ENCODE peak calls at places on chromosome 19, in eight cellular contexts. One of them, this sample, is unnamed.

GRCh38 chr19:3656073-3656746 is 29.6 kb upstream of the CACTIN start:
- DNase-seq in lower leg skin: no peak
- DNase-seq in body of pancreas: no peak
- DNase-seq in AG10803: peak; percentile 66
- DNase-seq in mucosa of descending colon: no peak
- DNase-seq in Panc1: no peak
- DNase-seq in brain microvascular endothelial cell: no peak
- DNase-seq in fibroblast of pulmonary artery: no peak
- DNase-seq in this sample: no peak

GRCh38 chr19:6271721-6272410 is 7.9 kb downstream of the MLLT1 start:
- DNase-seq in brain microvascular endothelial cell: no peak
- DNase-seq in Panc1: no peak
- DNase-seq in mucosa of descending colon: peak; percentile 72
- DNase-seq in lower leg skin: peak; percentile 96
- DNase-seq in body of pancreas: peak; percentile 77
- DNase-seq in fibroblast of pulmonary artery: peak; percentile 92
- DNase-seq in AG10803: peak; percentile 89
- DNase-seq in this sample: no peak

GRCh38 chr19:13892885-13893284 is 13.0 kb downstream of the BRME1 start:
- DNase-seq in fibroblast of pulmonary artery: no peak
- DNase-seq in Panc1: no peak
- DNase-seq in lower leg skin: no peak
- DNase-seq in AG10803: no peak
- DNase-seq in mucosa of descending colon: no peak
- DNase-seq in brain microvascular endothelial cell: no peak
- DNase-seq in body of pancreas: no peak
- DNase-seq in this sample: no peak

GRCh38 chr19:49554701-49555181 is 25.6 kb downstream of the NOSIP start:
- DNase-seq in brain microvascular endothelial cell: no peak
- DNase-seq in Panc1: no peak
- DNase-seq in AG10803: no peak
- DNase-seq in fibroblast of pulmonary artery: no peak
- DNase-seq in lower leg skin: no peak
- DNase-seq in body of pancreas: peak; percentile 46
- DNase-seq in mucosa of descending colon: peak; percentile 74
- DNase-seq in this sample: no peak

GRCh38 chr19:50906217-50906616 is 5.0 kb downstream of the KLK4 start:
- DNase-seq in AG10803: no peak
- DNase-seq in Panc1: no peak
- DNase-seq in brain microvascular endothelial cell: no peak
- DNase-seq in mucosa of descending colon: no peak
- DNase-seq in body of pancreas: peak; percentile 34
- DNase-seq in fibroblast of pulmonary artery: peak; percentile 21
- DNase-seq in lower leg skin: no peak
- DNase-seq in this sample: no peak

GRCh38 chr19:57348136-57348535 is 2.9 kb upstream of the ZNF304 start:
- DNase-seq in brain microvascular endothelial cell: no peak
- DNase-seq in AG10803: peak; percentile 81
- DNase-seq in fibroblast of pulmonary artery: peak; percentile 21
- DNase-seq in Panc1: no peak
- DNase-seq in lower leg skin: no peak
- DNase-seq in mucosa of descending colon: no peak
- DNase-seq in body of pancreas: no peak
- DNase-seq in this sample: no peak

GRCh38 chr19:46611791-46612190 is 10.7 kb downstream of the CALM3 start:
- DNase-seq in lower leg skin: no peak
- DNase-seq in brain microvascular endothelial cell: no peak
- DNase-seq in mucosa of descending colon: peak; percentile 42
- DNase-seq in body of pancreas: no peak
- DNase-seq in Panc1: no peak
- DNase-seq in AG10803: no peak
- DNase-seq in fibroblast of pulmonary artery: no peak
- DNase-seq in this sample: no peak

GRCh38 chr19:867301-867793 is 7.9 kb downstream of the CFD start:
- DNase-seq in brain microvascular endothelial cell: no peak
- DNase-seq in fibroblast of pulmonary artery: no peak
- DNase-seq in mucosa of descending colon: no peak
- DNase-seq in lower leg skin: no peak
- DNase-seq in AG10803: no peak
- DNase-seq in body of pancreas: no peak
- DNase-seq in Panc1: no peak
- DNase-seq in this sample: no peak

GRCh38 chr19:46753420-46754155 is 7.3 kb upstream of the STRN4 start:
- DNase-seq in AG10803: no peak
- DNase-seq in brain microvascular endothelial cell: no peak
- DNase-seq in lower leg skin: no peak
- DNase-seq in body of pancreas: peak; percentile 77
- DNase-seq in fibroblast of pulmonary artery: no peak
- DNase-seq in mucosa of descending colon: peak; percentile 72
- DNase-seq in Panc1: no peak
- DNase-seq in this sample: no peak

GRCh38 chr19:6776999-6777398 is 4.5 kb downstream of the VAV1 start:
- DNase-seq in AG10803: no peak
- DNase-seq in lower leg skin: no peak
- DNase-seq in fibroblast of pulmonary artery: no peak
- DNase-seq in Panc1: no peak
- DNase-seq in mucosa of descending colon: no peak
- DNase-seq in body of pancreas: no peak
- DNase-seq in brain microvascular endothelial cell: no peak
- DNase-seq in this sample: no peak

GRCh38 chr19:3945838-3946237 is 13.0 kb downstream of the NMRK2 start:
- DNase-seq in lower leg skin: no peak
- DNase-seq in mucosa of descending colon: no peak
- DNase-seq in body of pancreas: no peak
- DNase-seq in AG10803: peak; percentile 37
- DNase-seq in brain microvascular endothelial cell: no peak
- DNase-seq in fibroblast of pulmonary artery: peak; percentile 40
- DNase-seq in Panc1: no peak
- DNase-seq in this sample: no peak

GRCh38 chr19:35030257-35031071 is at the start of gene SCN1B:
- DNase-seq in body of pancreas: peak; percentile 60
- DNase-seq in AG10803: peak; percentile 65
- DNase-seq in lower leg skin: peak; percentile 92
- DNase-seq in mucosa of descending colon: no peak
- DNase-seq in Panc1: no peak
- DNase-seq in brain microvascular endothelial cell: peak; percentile 46
- DNase-seq in fibroblast of pulmonary artery: peak; percentile 64
- DNase-seq in this sample: no peak

GRCh38 chr19:38507551-38508127 is 74.1 kb downstream of the RYR1 start:
- DNase-seq in fibroblast of pulmonary artery: no peak
- DNase-seq in mucosa of descending colon: no peak
- DNase-seq in AG10803: no peak
- DNase-seq in Panc1: no peak
- DNase-seq in body of pancreas: no peak
- DNase-seq in brain microvascular endothelial cell: no peak
- DNase-seq in lower leg skin: no peak
- DNase-seq in this sample: no peak

GRCh38 chr19:575527-576506 is 3.4 kb downstream of the BSG start:
- DNase-seq in brain microvascular endothelial cell: no peak
- DNase-seq in Panc1: no peak
- DNase-seq in AG10803: peak; percentile 45
- DNase-seq in fibroblast of pulmonary artery: peak; percentile 52
- DNase-seq in body of pancreas: peak; percentile 28
- DNase-seq in mucosa of descending colon: no peak
- DNase-seq in lower leg skin: no peak
- DNase-seq in this sample: no peak

GRCh38 chr19:57664269-57665127 is 4.2 kb upstream of the ZSCAN4 start:
- DNase-seq in Panc1: no peak
- DNase-seq in AG10803: peak; percentile 50
- DNase-seq in mucosa of descending colon: peak; percentile 52
- DNase-seq in lower leg skin: no peak
- DNase-seq in fibroblast of pulmonary artery: peak; percentile 66
- DNase-seq in brain microvascular endothelial cell: peak; percentile 2
- DNase-seq in body of pancreas: peak; percentile 22
- DNase-seq in this sample: peak; percentile 8

GRCh38 chr19:33436360-33437345 is 63.1 kb downstream of the CEBPG start:
- DNase-seq in lower leg skin: no peak
- DNase-seq in AG10803: no peak
- DNase-seq in Panc1: no peak
- DNase-seq in fibroblast of pulmonary artery: no peak
- DNase-seq in mucosa of descending colon: peak; percentile 36
- DNase-seq in brain microvascular endothelial cell: no peak
- DNase-seq in body of pancreas: no peak
- DNase-seq in this sample: no peak

GRCh38 chr19:35904312-35905068 is 2.2 kb downstream of the HCST start:
- DNase-seq in fibroblast of pulmonary artery: no peak
- DNase-seq in mucosa of descending colon: no peak
- DNase-seq in AG10803: no peak
- DNase-seq in Panc1: no peak
- DNase-seq in body of pancreas: peak; percentile 41
- DNase-seq in lower leg skin: no peak
- DNase-seq in brain microvascular endothelial cell: no peak
- DNase-seq in this sample: no peak

GRCh38 chr19:50477751-50478515 is 1.3 kb upstream of the GARIN5A start:
- DNase-seq in Panc1: no peak
- DNase-seq in brain microvascular endothelial cell: no peak
- DNase-seq in body of pancreas: no peak
- DNase-seq in AG10803: no peak
- DNase-seq in mucosa of descending colon: no peak
- DNase-seq in lower leg skin: no peak
- DNase-seq in fibroblast of pulmonary artery: no peak
- DNase-seq in this sample: no peak

GRCh38 chr19:32373614-32374295 is 28.3 kb downstream of the ZNF507 start:
- DNase-seq in Panc1: peak; percentile 100
- DNase-seq in AG10803: peak; percentile 96
- DNase-seq in mucosa of descending colon: no peak
- DNase-seq in brain microvascular endothelial cell: peak; percentile 100
- DNase-seq in body of pancreas: peak; percentile 86
- DNase-seq in fibroblast of pulmonary artery: peak; percentile 99
- DNase-seq in lower leg skin: no peak
- DNase-seq in this sample: peak; percentile 94

GRCh38 chr19:45507864-45508680 is 793 bp downstream of the VASP start:
- DNase-seq in lower leg skin: peak; percentile 91
- DNase-seq in mucosa of descending colon: peak; percentile 88
- DNase-seq in brain microvascular endothelial cell: no peak
- DNase-seq in Panc1: no peak
- DNase-seq in fibroblast of pulmonary artery: no peak
- DNase-seq in AG10803: no peak
- DNase-seq in body of pancreas: peak; percentile 66
- DNase-seq in this sample: no peak

GRCh38 chr19:12867120-12868099 is 13.8 kb downstream of the DNASE2 start:
- DNase-seq in fibroblast of pulmonary artery: peak; percentile 61
- DNase-seq in AG10803: no peak
- DNase-seq in lower leg skin: no peak
- DNase-seq in Panc1: no peak
- DNase-seq in brain microvascular endothelial cell: peak; percentile 29
- DNase-seq in body of pancreas: peak; percentile 70
- DNase-seq in mucosa of descending colon: peak; percentile 77
- DNase-seq in this sample: no peak

GRCh38 chr19:29679598-29680210 is 14.4 kb downstream of the PLEKHF1 start:
- DNase-seq in mucosa of descending colon: no peak
- DNase-seq in body of pancreas: no peak
- DNase-seq in fibroblast of pulmonary artery: no peak
- DNase-seq in Panc1: no peak
- DNase-seq in AG10803: no peak
- DNase-seq in brain microvascular endothelial cell: no peak
- DNase-seq in lower leg skin: no peak
- DNase-seq in this sample: no peak
- H3K4me3 ChIP-seq in mucosa of descending colon: no peak overlapping the region
- H3K4me3 ChIP-seq in body of pancreas: no peak overlapping the region
- H3K4me3 ChIP-seq in fibroblast of pulmonary artery: no peak overlapping the region
- H3K4me3 ChIP-seq in Panc1: no peak overlapping the region
- H3K4me3 ChIP-seq in AG10803: no peak overlapping the region
- H3K4me3 ChIP-seq in brain microvascular endothelial cell: no peak overlapping the region
- H3K4me3 ChIP-seq in lower leg skin: no peak overlapping the region
- H3K4me3 ChIP-seq in this sample: no peak overlapping the region

GRCh38 chr19:29804493-29804892 is 7.3 kb upstream of the CCNE1 start:
- DNase-seq in AG10803: no peak
- DNase-seq in brain microvascular endothelial cell: no peak
- DNase-seq in lower leg skin: no peak
- DNase-seq in fibroblast of pulmonary artery: no peak
- DNase-seq in body of pancreas: no peak
- DNase-seq in Panc1: no peak
- DNase-seq in mucosa of descending colon: no peak
- DNase-seq in this sample: no peak

GRCh38 chr19:29806098-29806866 is 5.5 kb upstream of the CCNE1 start:
- DNase-seq in lower leg skin: no peak
- DNase-seq in mucosa of descending colon: peak; percentile 58
- DNase-seq in brain microvascular endothelial cell: peak; percentile 32
- DNase-seq in fibroblast of pulmonary artery: peak; percentile 69
- DNase-seq in AG10803: peak; percentile 20
- DNase-seq in body of pancreas: no peak
- DNase-seq in Panc1: no peak
- DNase-seq in this sample: no peak

GRCh38 chr19:29807178-29807577 is 4.6 kb upstream of the CCNE1 start:
- DNase-seq in body of pancreas: no peak
- DNase-seq in fibroblast of pulmonary artery: no peak
- DNase-seq in AG10803: no peak
- DNase-seq in brain microvascular endothelial cell: no peak
- DNase-seq in lower leg skin: no peak
- DNase-seq in Panc1: no peak
- DNase-seq in mucosa of descending colon: no peak
- DNase-seq in this sample: no peak

GRCh38 chr19:29807870-29808405 is 3.9 kb upstream of the CCNE1 start:
- DNase-seq in mucosa of descending colon: no peak
- DNase-seq in lower leg skin: no peak
- DNase-seq in fibroblast of pulmonary artery: no peak
- DNase-seq in Panc1: no peak
- DNase-seq in brain microvascular endothelial cell: no peak
- DNase-seq in body of pancreas: no peak
- DNase-seq in AG10803: no peak
- DNase-seq in this sample: no peak

GRCh38 chr19:29805026-29805925 is 6.5 kb upstream of the CCNE1 start:
- DNase-seq in body of pancreas: no peak
- DNase-seq in mucosa of descending colon: no peak
- DNase-seq in lower leg skin: no peak
- DNase-seq in Panc1: no peak
- DNase-seq in AG10803: peak; percentile 41
- DNase-seq in brain microvascular endothelial cell: no peak
- DNase-seq in fibroblast of pulmonary artery: no peak
- DNase-seq in this sample: no peak
- TF ChIP-seq CTCF in body of pancreas: no peak
- TF ChIP-seq CTCF in mucosa of descending colon: no peak
- TF ChIP-seq CTCF in lower leg skin: no peak
- TF ChIP-seq CTCF in Panc1: no peak
- TF ChIP-seq CTCF in AG10803: no peak
- TF ChIP-seq CTCF in brain microvascular endothelial cell: no peak
- TF ChIP-seq CTCF in fibroblast of pulmonary artery: no peak
- TF ChIP-seq CTCF in this sample: no peak

DNA sequence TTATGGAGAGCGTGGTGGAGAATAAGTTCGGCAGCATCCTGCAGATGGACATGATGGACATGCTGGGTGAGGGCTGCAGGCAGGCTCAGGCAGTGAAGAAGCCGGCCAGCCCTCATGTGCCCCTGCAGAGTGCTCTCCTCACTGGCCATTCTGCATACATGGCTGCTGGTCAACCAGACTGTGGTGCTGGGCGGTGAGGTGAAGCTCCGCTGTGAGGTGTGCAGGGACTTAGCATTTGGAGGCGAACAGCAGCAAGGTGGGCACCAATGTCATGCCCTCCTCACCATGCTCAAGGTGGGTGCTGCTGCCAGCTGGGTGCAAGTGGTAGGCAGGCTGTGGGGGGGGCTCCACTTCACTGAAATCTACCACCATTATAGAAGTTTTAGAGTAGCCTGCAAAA is 5.7 kb upstream of the ZNF492 start:
- DNase-seq in AG10803: no peak
- DNase-seq in mucosa of descending colon: no peak
- DNase-seq in body of pancreas: no peak
- DNase-seq in fibroblast of pulmonary artery: no peak
- DNase-seq in brain microvascular endothelial cell: no peak
- DNase-seq in lower leg skin: peak; percentile 42
- DNase-seq in Panc1: no peak
- DNase-seq in this sample: no peak
- H3K4me3 ChIP-seq in AG10803: no peak overlapping the region
- H3K4me3 ChIP-seq in mucosa of descending colon: no peak overlapping the region
- H3K4me3 ChIP-seq in body of pancreas: no peak overlapping the region
- H3K4me3 ChIP-seq in fibroblast of pulmonary artery: no peak overlapping the region
- H3K4me3 ChIP-seq in brain microvascular endothelial cell: no peak overlapping the region
- H3K4me3 ChIP-seq in lower leg skin: no peak overlapping the region
- H3K4me3 ChIP-seq in Panc1: no peak overlapping the region
- H3K4me3 ChIP-seq in this sample: no peak overlapping the region

GRCh38 chr19:41926028-41926860 is 2.0 kb downstream of the ERFL start:
- DNase-seq in body of pancreas: no peak
- DNase-seq in Panc1: no peak
- DNase-seq in mucosa of descending colon: peak; percentile 35
- DNase-seq in lower leg skin: no peak
- DNase-seq in brain microvascular endothelial cell: no peak
- DNase-seq in fibroblast of pulmonary artery: no peak
- DNase-seq in AG10803: no peak
- DNase-seq in this sample: no peak
- TF ChIP-seq CTCF in body of pancreas: no peak
- TF ChIP-seq CTCF in Panc1: no peak
- TF ChIP-seq CTCF in mucosa of descending colon: no peak
- TF ChIP-seq CTCF in lower leg skin: no peak
- TF ChIP-seq CTCF in brain microvascular endothelial cell: no peak
- TF ChIP-seq CTCF in fibroblast of pulmonary artery: no peak
- TF ChIP-seq CTCF in AG10803: no peak
- TF ChIP-seq CTCF in this sample: no peak

This sample was measured in astrocyte of the cerebellum.